ENCODE peak calls at places on chromosomes 5 and 9, in four cellular contexts. E, A, S and H are unnamed samples.

GRCh38 chr9:26983340-26983739 is 22.1 kb downstream of the LRRC19 start:
- DNase-seq in E (no peak), S (no peak), A (no peak), H (no peak)

GRCh38 chr9:130024597-130024994 is 18.4 kb downstream of the FNBP1 start:
- DNase-seq in A (peak), E (peak), S (no peak), H (no peak)

GRCh38 chr5:34957857-34958690 is 28.7 kb downstream of the DNAJC21 start:
- DNase-seq in E (peak), S (no peak), A (peak), H (peak)

GRCh38 chr5:91049800-91050199 is 333.3 kb downstream of the ARRDC3 start:
- DNase-seq in S (no peak), A (peak), E (peak), H (no peak)

GRCh38 chr9:122190597-122191381 is 31.1 kb downstream of the MORN5 start:
- DNase-seq in E (peak), A (peak), S (no peak), H (no peak)

GRCh38 chr5:203246-203645 is 12.0 kb downstream of the LRRC14B start:
- DNase-seq in A (no peak), S (no peak), E (no peak), H (no peak)

GRCh38 chr9:18260527-18260926 is 213.4 kb upstream of the ADAMTSL1 start:
- DNase-seq in A (no peak), S (no peak), E (peak), H (no peak)

GRCh38 chr5:79562351-79563246 is 48.7 kb upstream of the HOMER1 start:
- DNase-seq in A (peak), E (peak), S (no peak), H (no peak)

GRCh38 chr5:134226441-134227192 is 744 bp upstream of the PPP2CA start:
- DNase-seq in E (no peak), S (no peak), A (peak), H (no peak)

GRCh38 chr5:67094476-67095300 is 101.9 kb downstream of the CD180 start:
- DNase-seq in A (peak), S (no peak), E (no peak), H (peak)

GRCh38 chr9:114221706-114222465 is 66.5 kb downstream of the COL27A1 start:
- DNase-seq in E (peak), A (no peak), S (no peak), H (no peak)

GRCh38 chr5:124025306-124025705 is 513.3 kb downstream of the CSNK1G3 start:
- DNase-seq in A (no peak), E (no peak), S (no peak), H (peak)

GRCh38 chr5:42360641-42361320 is 62.5 kb upstream of the GHR start:
- DNase-seq in E (peak), S (no peak), A (no peak), H (peak)

GRCh38 chr9:137502008-137502913 is 43.1 kb upstream of the NSMF start:
- DNase-seq in S (no peak), A (peak), E (peak), H (peak)

GRCh38 chr9:84996049-84996448 is 326.5 kb downstream of the NTRK2 start:
- DNase-seq in E (peak), A (no peak), S (no peak), H (no peak)

GRCh38 chr5:73823508-73823925 is 197.5 kb downstream of the ARHGEF28 start:
- DNase-seq in E (peak), A (peak), S (no peak), H (no peak)

GRCh38 chr9:95127249-95128176 is 190.0 kb downstream of the FANCC start:
- DNase-seq in E (peak), S (peak), A (peak), H (peak)

GRCh38 chr5:39517800-39518199 is 93.0 kb upstream of the DAB2 start:
- DNase-seq in A (peak), E (peak), S (no peak), H (no peak)

GRCh38 chr9:88326024-88326423 is 62.2 kb upstream of the SPIN1 start:
- DNase-seq in A (no peak), E (no peak), S (no peak), H (no peak)

GRCh38 chr9:96852676-96853075 is 1.6 kb downstream of the ZNF782 start:
- DNase-seq in A (no peak), S (no peak), E (peak), H (no peak)

GRCh38 chr9:79630521-79631403 is 59.0 kb downstream of the TLE4 start:
- DNase-seq in E (no peak), A (no peak), S (no peak), H (no peak)

GRCh38 chr5:139523635-139524445 is 37.3 kb upstream of the UBE2D2 start:
- DNase-seq in E (no peak), A (no peak), S (no peak), H (peak)

GRCh38 chr9:96031366-96031824 is 155.9 kb downstream of the ERCC6L2 start:
- DNase-seq in E (peak), A (no peak), S (no peak), H (no peak)

GRCh38 chr9:37302277-37302676 is 120.2 kb upstream of the GRHPR start:
- DNase-seq in E (no peak), A (no peak), S (no peak), H (no peak)

GRCh38 chr5:77974576-77974975 is 198.4 kb upstream of the TBCA start:
- DNase-seq in S (no peak), A (no peak), E (no peak), H (no peak)

GRCh38 chr9:122912964-122913673 is at the start of gene ZBTB6:
- DNase-seq in S (peak), A (peak), E (peak), H (peak)

GRCh38 chr5:16489322-16489791 is 23.8 kb upstream of the ZNF622 start:
- DNase-seq in A (peak), E (peak), S (peak), H (peak)

GRCh38 chr5:115494570-115495289 is 49.8 kb downstream of the FEM1C start:
- DNase-seq in S (no peak), A (no peak), E (no peak), H (no peak)

GRCh38 chr9:28671000-28671399 is 1097.7 kb upstream of the C9orf72 start:
- DNase-seq in S (no peak), E (no peak), A (no peak), H (no peak)

GRCh38 chr5:66560371-66560770 is 35.8 kb upstream of the MAST4 start:
- DNase-seq in S (no peak), A (no peak), E (no peak), H (no peak)

GRCh38 chr9:8365029-8365428 is 565.5 kb upstream of the DMAC1 start:
- DNase-seq in A (no peak), E (peak), S (no peak), H (no peak)

GRCh38 chr5:142680605-142681259 is 5.2 kb downstream of the FGF1 start:
- DNase-seq in E (peak), A (peak), S (peak), H (no peak)

GRCh38 chr5:97888439-97888838 is 705.4 kb upstream of the RIOK2 start:
- DNase-seq in S (no peak), E (no peak), A (no peak), H (no peak)

GRCh38 chr5:35319231-35320002 is 89.1 kb upstream of the PRLR start:
- DNase-seq in A (peak), S (no peak), E (peak), H (no peak)

GRCh38 chr9:84254972-84255371 is 85.6 kb downstream of the SLC28A3 start:
- DNase-seq in E (peak), A (no peak), S (no peak), H (no peak)

GRCh38 chr9:35920004-35920658 is 10.8 kb downstream of the SPAAR start:
- DNase-seq in A (peak), E (no peak), S (no peak), H (no peak)

GRCh38 chr9:112858625-112859147 is 32.0 kb downstream of the SLC46A2 start:
- DNase-seq in E (no peak), A (peak), S (no peak), H (no peak)

GRCh38 chr9:133730994-133731715 is 7.0 kb downstream of the SARDH start:
- DNase-seq in S (no peak), E (no peak), A (no peak), H (peak)

GRCh38 chr9:133733421-133734250 is 4.5 kb downstream of the SARDH start:
- DNase-seq in S (no peak), A (no peak), E (no peak), H (peak)

GRCh38 chr9:133733074-133733408 is 5.1 kb downstream of the SARDH start:
- DNase-seq in S (no peak), A (peak), E (no peak), H (no peak)

GRCh38 chr9:133732351-133733073 is 5.6 kb downstream of the SARDH start:
- DNase-seq in A (no peak), E (no peak), S (no peak), H (peak)

DNA sequence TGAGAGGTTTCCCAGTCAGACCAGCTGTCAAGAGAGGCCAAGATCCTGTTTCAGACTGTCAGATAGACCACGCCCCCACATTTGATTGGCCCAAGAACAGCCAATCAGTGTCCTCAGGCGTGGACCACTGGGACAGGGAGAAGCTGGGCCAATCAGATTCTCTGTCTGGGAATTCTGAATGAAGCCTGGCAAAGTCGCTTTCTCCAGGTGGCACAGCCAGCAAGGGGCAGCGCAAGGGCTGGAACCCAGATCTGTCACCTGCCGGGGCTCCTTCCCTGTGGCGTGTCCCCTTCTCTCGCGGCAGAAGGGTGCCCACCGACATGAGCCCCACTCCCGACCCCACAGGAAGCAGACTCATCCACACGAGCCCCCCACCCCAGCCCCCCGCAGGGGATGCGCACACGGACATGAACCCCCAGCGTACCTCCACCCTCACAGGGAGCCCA is 6.3 kb downstream of the SARDH start:
- DNase-seq in E (peak), S (peak), A (peak), H (peak)
- TF ChIP-seq EZH2phosphoT487 in E (no peak), S (no peak), A (no peak), H (no peak)

DNA sequence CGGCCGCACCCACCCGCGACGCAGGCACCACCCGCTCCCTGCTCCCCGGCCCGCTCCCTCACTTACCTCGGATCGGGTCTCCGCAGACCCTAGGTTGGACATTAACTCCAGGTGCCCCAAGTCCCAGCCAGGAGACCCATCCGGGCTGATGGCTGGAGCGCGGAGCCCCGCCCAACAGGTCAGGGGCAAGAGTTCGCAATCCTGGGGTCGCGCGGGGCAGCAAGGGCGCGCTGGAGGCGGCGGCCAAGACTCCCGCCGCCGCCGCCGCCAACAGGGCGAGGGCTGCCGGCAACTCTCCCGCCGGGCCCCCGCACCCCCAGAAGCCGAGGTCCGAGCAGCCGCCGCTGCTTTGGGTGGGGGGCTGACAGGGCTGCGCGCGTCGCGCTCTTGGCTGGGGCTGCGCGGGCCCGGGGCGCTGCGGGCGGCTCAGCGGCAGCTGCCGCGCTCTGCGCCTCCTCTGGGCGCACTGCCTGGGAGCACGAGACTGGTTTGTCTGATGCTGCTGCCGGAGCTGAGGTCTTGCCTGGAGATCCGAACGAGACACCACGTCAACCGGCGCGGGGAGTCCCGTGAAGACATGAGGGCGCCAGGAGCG is 303 bp downstream of the GDNF start:
- DNase-seq in E (peak), A (peak), S (no peak), H (peak)
- H3K4me3 ChIP-seq in E (peak), A (peak), S (no peak), H (peak)

GRCh38 chr9:136403538-136403914 is 3.6 kb upstream of the SNAPC4 start:
- DNase-seq in S (no peak), E (no peak), A (no peak), H (no peak)
- TF ChIP-seq EZH2phosphoT487 in S (no peak), E (no peak), A (no peak), H (no peak)

DNA sequence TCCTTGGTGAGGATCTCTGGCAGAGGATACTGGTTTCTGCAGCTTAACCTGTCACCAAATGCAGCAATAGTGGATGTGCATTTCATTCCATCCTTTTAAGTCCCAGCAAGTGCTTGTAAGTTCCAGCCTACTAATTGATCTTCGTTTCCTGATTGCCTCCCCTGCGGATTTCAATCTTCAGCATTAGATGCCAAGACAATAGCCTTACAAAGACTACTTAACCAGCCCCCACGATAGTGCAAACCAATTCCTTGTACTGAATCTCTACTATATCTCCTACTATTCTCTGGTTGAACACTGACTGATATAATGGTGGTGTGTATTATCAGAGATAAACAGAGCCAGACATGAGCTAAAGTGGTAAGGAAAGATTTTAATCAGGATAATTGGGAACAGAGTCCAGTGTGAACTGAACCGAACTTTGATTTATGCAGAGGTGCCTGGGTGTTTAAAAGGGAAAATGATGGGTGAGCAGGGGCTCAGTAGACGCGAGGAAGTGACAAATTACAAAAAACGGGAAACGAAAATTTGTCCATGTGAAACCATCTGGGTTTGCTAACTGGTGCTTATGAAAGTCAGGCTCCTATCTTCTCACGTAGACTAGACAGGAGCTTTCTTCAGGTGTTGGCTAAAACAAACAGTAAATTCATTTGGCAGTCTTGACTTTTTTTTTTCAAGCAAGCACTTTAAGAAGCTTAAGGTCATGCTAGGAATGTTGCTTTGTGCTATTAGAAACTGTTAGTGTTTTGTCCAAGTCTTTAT is 106.9 kb upstream of the ST8SIA4 start:
- DNase-seq in A (no peak), E (no peak), S (no peak), H (peak)
- H3K4me3 ChIP-seq in A (no peak), E (no peak), S (no peak), H (peak)

GRCh38 chr9:33437898-33438297 is 9.5 kb downstream of the AQP3 start:
- DNase-seq in S (no peak), E (no peak), A (no peak), H (no peak)

GRCh38 chr9:33440609-33441008 is 6.8 kb downstream of the AQP3 start:
- DNase-seq in S (no peak), A (no peak), E (no peak), H (no peak)

GRCh38 chr9:33437235-33437634 is 10.2 kb downstream of the AQP3 start:
- DNase-seq in A (no peak), E (no peak), S (no peak), H (no peak)

GRCh38 chr9:33439731-33440130 is 7.7 kb downstream of the AQP3 start:
- DNase-seq in S (no peak), A (peak), E (peak), H (no peak)

GRCh38 chr9:33438926-33439511 is 8.4 kb downstream of the AQP3 start:
- DNase-seq in A (no peak), E (no peak), S (no peak), H (no peak)
- TF ChIP-seq EZH2phosphoT487 in A (no peak), E (no peak), S (no peak), H (no peak)

GRCh38 chr9:128921881-128922763 is 1.3 kb downstream of the PHYHD1 start:
- DNase-seq in S (no peak), A (peak), E (no peak), H (peak)
- H3K4me3 ChIP-seq in S (no peak), A (peak), E (no peak), H (peak)

GRCh38 chr9:73009649-73010288 is 56.9 kb upstream of the ALDH1A1 start:
- DNase-seq in E (no peak), A (no peak), S (no peak), H (no peak)
- TF ChIP-seq EZH2phosphoT487 in E (no peak), A (no peak), S (no peak), H (no peak)